ENCODE peak calls at places on chromosomes 3 and 15, in five cellular contexts. H, W, X, D and N are unnamed samples.

GRCh38 chr3:169998668-169999131 is 32.1 kb downstream of the SEC62 start:
- DNase-seq in D (peak), W (no peak), X (peak), H (no peak), N (no peak)

GRCh38 chr3:189269356-189269755 is 97.6 kb downstream of the TPRG1 start:
- DNase-seq in W (no peak), H (no peak), D (no peak), X (peak), N (no peak)

GRCh38 chr15:46644493-46645481 is 1010.0 kb downstream of the SQOR start:
- DNase-seq in D (no peak), X (peak), W (no peak), H (no peak), N (no peak)

GRCh38 chr15:31383150-31383549 is 56.5 kb downstream of the KLF13 start:
- DNase-seq in H (no peak), D (no peak), X (no peak), W (no peak), N (no peak)

GRCh38 chr15:39598186-39598850 is 17.4 kb downstream of the THBS1 start:
- DNase-seq in H (no peak), X (peak), D (no peak), W (no peak), N (no peak)

GRCh38 chr3:134298281-134298680 is 47.6 kb upstream of the RYK start:
- DNase-seq in H (no peak), D (no peak), X (no peak), W (no peak), N (no peak)

GRCh38 chr3:149589332-149589731 is 68.5 kb downstream of the WWTR1 start:
- DNase-seq in D (no peak), H (no peak), X (peak), W (no peak), N (no peak)

GRCh38 chr3:157093096-157093495 is 66.9 kb downstream of the CCNL1 start:
- DNase-seq in D (no peak), W (no peak), X (no peak), H (no peak), N (no peak)

GRCh38 chr3:14082108-14082657 is 42.5 kb downstream of the CHCHD4 start:
- DNase-seq in H (no peak), D (no peak), X (no peak), W (no peak), N (no peak)

GRCh38 chr3:14561051-14561634 is 21.0 kb upstream of the GRIP2 start:
- DNase-seq in W (no peak), H (no peak), D (no peak), X (peak), N (no peak)

GRCh38 chr15:89556413-89557262 is 18.6 kb upstream of the TICRR start:
- DNase-seq in X (peak), D (peak), W (peak), H (peak), N (peak)

GRCh38 chr3:58051196-58051595 is 43.0 kb downstream of the FLNB start:
- DNase-seq in D (peak), W (no peak), X (peak), H (no peak), N (no peak)

GRCh38 chr15:88974392-88974791 is 61.2 kb upstream of the MFGE8 start:
- DNase-seq in H (no peak), X (no peak), W (no peak), D (no peak), N (no peak)

GRCh38 chr15:76753131-76753530 is 152.0 kb downstream of the SCAPER start:
- DNase-seq in H (no peak), D (no peak), W (no peak), X (no peak), N (no peak)

GRCh38 chr15:62896969-62897486 is 145.5 kb upstream of the TPM1 start:
- DNase-seq in W (no peak), X (peak), H (no peak), D (no peak), N (peak)

GRCh38 chr3:114079761-114080160 is 23.2 kb downstream of the QTRT2 start:
- DNase-seq in D (no peak), H (no peak), X (no peak), W (no peak), N (no peak)

GRCh38 chr3:62048577-62048976 is 324.8 kb downstream of the FEZF2 start:
- DNase-seq in X (no peak), H (no peak), D (no peak), W (no peak), N (no peak)

GRCh38 chr3:55519016-55519415 is 31.9 kb upstream of the WNT5A start:
- DNase-seq in W (no peak), D (no peak), X (peak), H (no peak), N (no peak)

GRCh38 chr3:30606301-30607031 is at the start of gene TGFBR2:
- DNase-seq in D (peak), H (peak), X (peak), W (peak), N (peak)

GRCh38 chr3:186931487-186932280 is 1.4 kb downstream of the ST6GAL1 start:
- DNase-seq in W (peak), X (peak), D (peak), H (peak), N (no peak)

GRCh38 chr3:156689589-156689988 is 15.2 kb downstream of the TIPARP start:
- DNase-seq in D (no peak), X (no peak), H (no peak), W (no peak), N (no peak)

GRCh38 chr3:64595253-64595694 is 92.5 kb downstream of the ADAMTS9 start:
- DNase-seq in D (no peak), H (no peak), W (no peak), X (peak), N (peak)